ENCODE peak calls at places on chromosomes 6 and 20, in ten cellular contexts. C is vagina, M is A549, S is NB4, Z is heart left ventricle, E is breast epithelium, J is ovary, D is uterus, W is stomach, G is HCT116. X is an unnamed sample.

GRCh38 chr20:4082406-4083102 is 67.2 kb upstream of the RNF24 start:
- DNase-seq in C (no peak), M (no peak), S (peak), Z (no peak), E (no peak), J (peak), D (no peak), W (no peak), G (no peak), X (peak)

GRCh38 chr6:91045152-91045551 is 458.3 kb upstream of the MAP3K7 start:
- DNase-seq in C (no peak), M (no peak), S (no peak), Z (no peak), E (no peak), J (peak), D (no peak), W (no peak), G (no peak), X (no peak)

GRCh38 chr20:38645318-38645717 is 43.7 kb downstream of the ARHGAP40 start:
- DNase-seq in C (no peak), M (no peak), S (no peak), Z (no peak), E (no peak), J (no peak), D (no peak), W (no peak), G (no peak), X (no peak)

GRCh38 chr20:3749689-3750639 is 17.5 kb downstream of the HSPA12B start:
- DNase-seq in C (no peak), M (peak), S (peak), Z (no peak), E (no peak), J (no peak), D (no peak), W (peak), G (no peak), X (no peak)

GRCh38 chr20:29427201-29428060 is 1830.0 kb upstream of the DEFB115 start:
- DNase-seq in C (no peak), M (peak), S (no peak), Z (no peak), E (no peak), J (no peak), D (no peak), W (no peak), G (no peak), X (no peak)

GRCh38 chr20:61956396-61957342 is 109.0 kb downstream of the TAF4 start:
- DNase-seq in C (no peak), M (no peak), S (no peak), Z (no peak), E (no peak), J (peak), D (no peak), W (no peak), G (no peak), X (no peak)

GRCh38 chr6:11972806-11973205 is 39.3 kb upstream of the HIVEP1 start:
- DNase-seq in C (no peak), M (no peak), S (no peak), Z (no peak), E (no peak), J (no peak), D (no peak), W (no peak), G (no peak), X (no peak)

GRCh38 chr6:165823609-165824326 is 160.7 kb upstream of the PDE10A start:
- DNase-seq in C (no peak), M (no peak), S (no peak), Z (no peak), E (no peak), J (no peak), D (no peak), W (no peak), G (no peak), X (no peak)

GRCh38 chr20:61192254-61192950 is 59.7 kb upstream of the CDH4 start:
- DNase-seq in C (no peak), M (no peak), S (no peak), Z (no peak), E (no peak), J (no peak), D (no peak), W (no peak), G (no peak), X (no peak)

GRCh38 chr6:130967502-130968469 is 95.3 kb downstream of the EPB41L2 start:
- DNase-seq in C (no peak), M (no peak), S (no peak), Z (no peak), E (no peak), J (no peak), D (no peak), W (no peak), G (no peak), X (no peak)
- H3K4me3 ChIP-seq in C (peak), M (no peak), S (no peak), Z (peak), E (no peak), J (no peak), D (peak), W (no peak), G (no peak), X (no peak)

GRCh38 chr6:148507774-148508173 is 165.1 kb downstream of the SASH1 start:
- DNase-seq in C (no peak), M (no peak), S (no peak), Z (no peak), E (no peak), J (no peak), D (no peak), W (no peak), G (no peak), X (no peak)
- TF ChIP-seq POLR2A in C (no peak), M (no peak), S (no peak), Z (no peak), E (peak), J (no peak), D (no peak), W (no peak), G (no peak), X (no peak)

GRCh38 chr20:53660078-53660909 is 66.7 kb upstream of the ZNF217 start:
- DNase-seq in C (no peak), M (peak), S (no peak), Z (no peak), E (no peak), J (peak), D (peak), W (no peak), G (no peak), X (peak)
- H3K4me3 ChIP-seq in C (peak), M (peak), S (peak), Z (peak), E (peak), J (peak), D (peak), W (peak), G (no peak), X (peak)

DNA sequence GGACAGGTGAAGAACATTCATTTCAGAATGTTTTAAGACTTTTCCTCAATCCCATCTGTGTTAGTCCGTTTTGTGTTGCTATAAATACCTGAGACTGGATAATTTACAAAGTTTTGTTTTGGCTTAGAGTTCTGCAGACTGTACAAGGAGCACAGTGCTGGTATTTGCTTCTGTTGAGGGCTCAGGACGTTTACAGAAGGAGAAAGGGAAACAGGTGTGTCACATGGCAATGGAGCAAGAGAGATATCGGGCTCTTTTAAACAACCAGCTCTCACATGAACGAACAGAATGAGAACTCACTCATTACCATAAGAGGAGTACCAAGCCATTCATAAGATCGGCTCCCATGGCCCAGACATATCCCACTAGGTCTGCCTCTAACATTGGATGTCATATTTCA is 16.7 kb downstream of the MAP7 start:
- DNase-seq in C (no peak), M (no peak), S (no peak), Z (no peak), E (no peak), J (no peak), D (no peak), W (no peak), G (no peak), X (no peak)
- TF ChIP-seq POLR2A in C (no peak), M (no peak), S (no peak), Z (no peak), E (no peak), J (no peak), D (no peak), W (no peak), G (no peak), X (no peak)

GRCh38 chr6:170243386-170243785 is 47.5 kb downstream of the DLL1 start:
- DNase-seq in C (no peak), M (no peak), S (no peak), Z (no peak), E (no peak), J (no peak), D (no peak), W (no peak), G (no peak), X (no peak)
- H3K4me3 ChIP-seq in C (no peak), M (no peak), S (no peak), Z (no peak), E (no peak), J (no peak), D (no peak), W (no peak), G (no peak), X (no peak)

GRCh38 chr6:154591220-154591619 is 80.7 kb upstream of the CNKSR3 start:
- DNase-seq in C (no peak), M (no peak), S (no peak), Z (no peak), E (no peak), J (no peak), D (no peak), W (no peak), G (no peak), X (no peak)

GRCh38 chr6:154590770-154591169 is 80.3 kb upstream of the CNKSR3 start:
- DNase-seq in C (no peak), M (no peak), S (no peak), Z (no peak), E (no peak), J (no peak), D (no peak), W (peak), G (no peak), X (no peak)

GRCh38 chr6:154592199-154592860 is 81.8 kb upstream of the CNKSR3 start:
- DNase-seq in C (no peak), M (no peak), S (no peak), Z (no peak), E (no peak), J (no peak), D (no peak), W (no peak), G (no peak), X (no peak)

GRCh38 chr6:154594474-154595198 is 84.2 kb upstream of the CNKSR3 start:
- DNase-seq in C (no peak), M (no peak), S (no peak), Z (no peak), E (no peak), J (no peak), D (no peak), W (no peak), G (no peak), X (no peak)

DNA sequence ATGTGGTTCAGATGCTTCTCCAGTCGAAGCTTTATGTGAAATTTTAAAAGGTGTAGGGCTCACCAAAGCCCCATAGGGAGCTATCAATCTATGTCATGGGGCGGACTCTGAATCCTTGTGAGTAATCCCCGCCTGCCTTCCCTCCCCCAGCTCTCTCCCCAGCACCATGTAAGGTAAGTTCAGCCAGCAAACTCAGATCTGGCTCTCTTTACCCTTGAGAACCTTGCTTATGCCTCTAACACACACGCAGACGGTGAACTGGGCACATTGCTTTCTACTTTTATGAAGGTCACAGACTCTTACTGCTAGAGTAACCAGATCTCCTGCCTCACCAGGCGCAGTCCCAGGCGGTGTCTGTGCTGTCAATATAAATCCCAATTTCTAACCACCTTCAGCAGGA is 82.6 kb upstream of the CNKSR3 start:
- DNase-seq in C (no peak), M (no peak), S (no peak), Z (no peak), E (no peak), J (no peak), D (peak), W (no peak), G (no peak), X (no peak)
- TF ChIP-seq POLR2A in C (no peak), M (no peak), S (no peak), Z (no peak), E (no peak), J (no peak), D (no peak), W (no peak), G (no peak), X (no peak)

DNA sequence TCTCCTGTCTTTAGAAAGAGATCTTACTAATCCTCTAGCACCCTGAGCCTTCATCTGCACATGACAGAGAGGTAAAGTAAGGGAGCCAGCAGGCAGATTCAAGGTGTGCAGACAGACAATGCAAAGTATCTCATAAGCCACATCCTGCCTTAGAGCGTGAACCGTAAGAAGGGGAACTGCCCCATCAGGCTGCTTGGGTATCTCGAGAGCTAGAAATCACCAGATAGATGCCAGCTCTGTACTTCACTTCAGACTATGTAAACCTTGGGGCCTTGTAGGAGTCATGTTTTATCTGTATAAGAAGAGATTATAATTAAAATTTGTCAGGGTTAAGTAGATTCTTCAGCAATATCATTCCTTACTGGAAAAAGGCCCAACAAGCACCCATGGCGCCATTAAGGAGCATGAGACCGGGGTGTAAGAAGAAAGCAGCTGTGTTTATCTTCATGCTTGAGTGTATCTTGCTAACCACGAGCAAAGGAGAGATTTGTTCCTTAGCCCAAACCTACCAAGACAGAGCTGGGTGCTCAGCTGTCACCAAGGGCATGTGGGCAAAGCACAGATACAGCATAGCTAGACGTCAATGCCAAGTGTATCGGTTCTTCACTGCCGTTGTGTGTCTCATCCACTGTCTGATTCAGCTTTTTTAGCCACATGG is 24.4 kb downstream of the CNR1 start:
- DNase-seq in C (no peak), M (no peak), S (no peak), Z (no peak), E (no peak), J (no peak), D (no peak), W (no peak), G (no peak), X (no peak)
- H3K4me3 ChIP-seq in C (no peak), M (no peak), S (no peak), Z (no peak), E (no peak), J (no peak), D (no peak), W (no peak), G (no peak), X (no peak)

DNA sequence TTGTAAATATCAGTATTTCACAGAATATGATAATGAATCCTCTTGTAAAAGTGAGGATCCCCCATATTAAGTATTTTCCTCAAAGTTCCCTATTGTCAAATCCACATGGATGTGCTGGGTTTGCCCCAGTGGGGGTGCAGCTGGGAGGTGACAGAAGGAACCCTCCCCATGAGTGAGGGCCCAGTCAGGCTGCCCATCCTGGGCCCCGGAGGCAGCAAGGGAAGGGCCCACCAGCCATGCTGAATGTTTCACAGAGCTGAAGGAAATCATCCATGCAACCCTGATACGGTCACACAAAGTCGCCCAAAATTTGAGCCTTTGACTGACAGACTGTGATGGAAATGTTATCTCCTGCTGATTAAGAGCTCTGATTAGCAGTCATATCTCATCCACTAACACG is 39.7 kb downstream of the FRMD1 start:
- DNase-seq in C (no peak), M (no peak), S (no peak), Z (no peak), E (no peak), J (no peak), D (no peak), W (no peak), G (no peak), X (no peak)
- TF ChIP-seq POLR2A in C (no peak), M (no peak), S (no peak), Z (no peak), E (no peak), J (no peak), D (no peak), W (no peak), G (no peak), X (no peak)

X was measured in lower leg skin.